ENCODE peak calls at places on chromosomes 7 and 10, in four cellular contexts. W is breast epithelium, K is PC-3, V is A549. B is an unnamed sample. For H3K4me1, the result is how much of the 10 kb centered on the place peaks cover.

GRCh38 chr7:82050792-82051191 is 280.9 kb upstream of the HGF start:
- DNase-seq in W (no peak), K (peak), V (peak), B (no peak)

GRCh38 chr10:79266543-79267312 is 80.5 kb upstream of the PPIF start:
- DNase-seq in W (no peak), K (peak), V (no peak), B (peak)

GRCh38 chr7:3067193-3067592 is 23.5 kb upstream of the CARD11 start:
- DNase-seq in W (no peak), K (no peak), V (no peak), B (no peak)

GRCh38 chr7:84162584-84162983 is 32.0 kb downstream of the SEMA3A start:
- DNase-seq in W (no peak), K (no peak), V (no peak), B (no peak)

GRCh38 chr10:123117644-123118409 is 17.9 kb upstream of the HMX3 start:
- DNase-seq in W (no peak), K (no peak), V (no peak), B (no peak)

GRCh38 chr10:109205929-109206585 is 717.3 kb downstream of the XPNPEP1 start:
- DNase-seq in W (no peak), K (peak), V (no peak), B (no peak)

GRCh38 chr10:91709394-91709798 is 76.5 kb upstream of the PPP1R3C start:
- DNase-seq in W (no peak), K (peak), V (no peak), B (no peak)

GRCh38 chr7:97006146-97006950 is 995 bp downstream of the DLX6 start:
- DNase-seq in W (no peak), K (no peak), V (peak), B (peak)

GRCh38 chr10:124870854-124871425 is 69.3 kb downstream of the ABRAXAS2 start:
- DNase-seq in W (no peak), K (no peak), V (no peak), B (no peak)

GRCh38 chr10:2488606-2489005 is 578.7 kb upstream of the PFKP start:
- DNase-seq in W (no peak), K (no peak), V (no peak), B (no peak)

GRCh38 chr10:80168111-80168511 is 35.6 kb downstream of the PLAC9 start:
- DNase-seq in W (no peak), K (no peak), V (no peak), B (no peak)

GRCh38 chr10:96334888-96335526 is 23.8 kb downstream of the OPALIN start:
- DNase-seq in W (no peak), K (peak), V (peak), B (no peak)

GRCh38 chr10:30557884-30558283 is 71.7 kb downstream of the LYZL2 start:
- DNase-seq in W (no peak), K (peak), V (peak), B (no peak)

GRCh38 chr7:30752979-30753378 is 1.0 kb downstream of the INMT start:
- DNase-seq in W (peak), K (no peak), V (no peak), B (peak)

GRCh38 chr10:79436066-79436849 is 9.2 kb downstream of the ZCCHC24 start:
- DNase-seq in W (no peak), K (no peak), V (no peak), B (no peak)

GRCh38 chr10:103510791-103511757 is 17.6 kb downstream of the NEURL1 start:
- DNase-seq in W (no peak), K (no peak), V (no peak), B (no peak)

GRCh38 chr10:133613699-133614098 is 12.9 kb downstream of the FRG2B start:
- DNase-seq in W (no peak), K (no peak), V (no peak), B (no peak)

GRCh38 chr7:128201067-128201689 is 39.9 kb upstream of the LEP start:
- DNase-seq in W (no peak), K (no peak), V (no peak), B (no peak)

GRCh38 chr10:33320288-33320687 is 14.2 kb downstream of the NRP1 start:
- DNase-seq in W (no peak), K (no peak), V (no peak), B (no peak)
- H3K4me1 ChIP-seq in W (under half), K (under half), V (under half), B (under half)

GRCh38 chr10:11869743-11870460 is 46.7 kb downstream of the PROSER2 start:
- DNase-seq in W (no peak), K (no peak), V (no peak), B (no peak)
- H3K4me3 ChIP-seq in W (no peak), K (no peak), V (no peak), B (peak)

GRCh38 chr7:44449531-44449930 is 40.9 kb downstream of the NUDCD3 start:
- DNase-seq in W (no peak), K (no peak), V (no peak), B (no peak)
- H3K27ac ChIP-seq in W (no peak), K (no peak), V (no peak), B (no peak)

GRCh38 chr10:95277614-95278013 is 13.2 kb downstream of the PDLIM1 start:
- DNase-seq in W (no peak), K (no peak), V (no peak), B (no peak)
- H3K4me1 ChIP-seq in W (under half), K (under half), V (half or more), B (half or more)

B was measured in stomach.